ENCODE peak calls at places on chromosomes 2 and 18, in four cellular contexts. G is GM12878, Y is GM12891, F is K562. Q is an unnamed sample.

GRCh38 chr18:64234336-64234735 is 85.4 kb upstream of the LINC00305 start:
- DNase-seq in F (no peak), Y (no peak), G (no peak), Q (no peak)

GRCh38 chr2:175373001-175373727 is 191.7 kb upstream of the ATP5MC3 start:
- DNase-seq in G (no peak), Y (no peak), F (no peak), Q (peak)

GRCh38 chr18:6569813-6570212 is 155.1 kb upstream of the L3MBTL4 start:
- DNase-seq in G (no peak), F (no peak), Y (no peak), Q (no peak)

GRCh38 chr2:143501245-143501644 is 372.0 kb downstream of the ARHGAP15 start:
- DNase-seq in G (no peak), F (no peak), Y (no peak), Q (no peak)

GRCh38 chr2:205769494-205769848 is 87.2 kb downstream of the NRP2 start:
- DNase-seq in Y (no peak), G (no peak), F (no peak), Q (no peak)

GRCh38 chr2:149860276-149860921 is 272.8 kb upstream of the MMADHC start:
- DNase-seq in F (no peak), Y (no peak), G (no peak), Q (no peak)

GRCh38 chr18:23502516-23503037 is 734 bp upstream of the RMC1 start:
- DNase-seq in Y (no peak), F (no peak), G (no peak), Q (no peak)

GRCh38 chr2:217911283-217911965 is 91.4 kb downstream of the TNS1 start:
- DNase-seq in F (no peak), Y (no peak), G (no peak), Q (no peak)

GRCh38 chr2:143728498-143728897 is 599.3 kb downstream of the ARHGAP15 start:
- DNase-seq in F (no peak), Y (no peak), G (no peak), Q (no peak)

GRCh38 chr2:99863236-99863913 is 279.0 kb downstream of the AFF3 start:
- DNase-seq in Y (no peak), F (no peak), G (no peak), Q (no peak)

GRCh38 chr18:52715961-52716360 is 376.0 kb downstream of the DCC start:
- DNase-seq in F (no peak), G (no peak), Y (no peak), Q (no peak)

GRCh38 chr2:45483997-45484396 is 127.1 kb downstream of the SRBD1 start:
- DNase-seq in Y (no peak), F (no peak), G (no peak), Q (no peak)

GRCh38 chr2:197515277-197515797 is 529 bp upstream of the MOB4 start:
- DNase-seq in Y (no peak), G (no peak), F (no peak), Q (no peak)

GRCh38 chr2:168686485-168687191 is 115.8 kb upstream of the NOSTRIN start:
- DNase-seq in G (no peak), F (no peak), Y (no peak), Q (no peak)

GRCh38 chr2:42086500-42086953 is 38.7 kb downstream of the PKDCC start:
- DNase-seq in F (peak), G (no peak), Y (peak), Q (peak)

GRCh38 chr2:31334311-31335026 is 80.1 kb downstream of the XDH start:
- DNase-seq in G (no peak), F (no peak), Y (no peak), Q (no peak)

GRCh38 chr18:23307567-23308295 is 145.4 kb upstream of the RIOK3 start:
- DNase-seq in F (no peak), Y (peak), G (peak), Q (no peak)

GRCh38 chr18:35497006-35497333 is 790 bp downstream of the INO80C start:
- DNase-seq in Y (no peak), G (no peak), F (peak), Q (no peak)

GRCh38 chr2:178241852-178242551 is 47.7 kb downstream of the OSBPL6 start:
- DNase-seq in F (peak), G (no peak), Y (no peak), Q (no peak)

GRCh38 chr2:210003394-210003793 is 956 bp downstream of the RPE start:
- DNase-seq in G (no peak), Y (no peak), F (no peak), Q (no peak)

GRCh38 chr2:201854221-201854801 is 48.0 kb downstream of the CDK15 start:
- DNase-seq in G (no peak), F (no peak), Y (no peak), Q (no peak)

GRCh38 chr18:25247725-25248124 is 104.2 kb downstream of the ZNF521 start:
- DNase-seq in Y (no peak), F (no peak), G (no peak), Q (no peak)

GRCh38 chr18:50218432-50219197 is 23.7 kb upstream of the MYO5B start:
- DNase-seq in F (no peak), Y (no peak), G (peak), Q (no peak)

GRCh38 chr2:128374711-128375413 is 56.2 kb upstream of the HS6ST1 start:
- DNase-seq in F (no peak), G (no peak), Y (no peak), Q (no peak)

GRCh38 chr18:45702871-45703270 is 21.1 kb upstream of the SLC14A1 start:
- DNase-seq in F (no peak), Y (no peak), G (no peak), Q (no peak)

GRCh38 chr2:144596074-144596871 is 76.4 kb upstream of the ZEB2 start:
- DNase-seq in Y (no peak), G (no peak), F (no peak), Q (no peak)

GRCh38 chr2:68340631-68341329 is 21.0 kb upstream of the CNRIP1 start:
- DNase-seq in G (no peak), Y (no peak), F (no peak), Q (no peak)

GRCh38 chr2:217515615-217516309 is 487.0 kb downstream of the TNS1 start:
- DNase-seq in Y (no peak), F (no peak), G (no peak), Q (no peak)

GRCh38 chr2:42493885-42494433 is at the start of gene KCNG3:
- DNase-seq in F (peak), Y (peak), G (no peak), Q (peak)

GRCh38 chr18:9742588-9743131 is 34.6 kb downstream of the RAB31 start:
- DNase-seq in F (no peak), Y (no peak), G (no peak), Q (no peak)

GRCh38 chr2:38523728-38524437 is 78.8 kb downstream of the HNRNPLL start:
- DNase-seq in Y (no peak), G (no peak), F (peak), Q (no peak)

GRCh38 chr2:195663007-195663406 is 6.0 kb downstream of the SLC39A10 start:
- DNase-seq in F (no peak), Y (no peak), G (no peak), Q (no peak)

GRCh38 chr2:164722604-164723338 is 101.5 kb upstream of the GRB14 start:
- DNase-seq in G (no peak), Y (no peak), F (no peak), Q (no peak)

GRCh38 chr2:98569915-98570314 is 38.4 kb downstream of the COA5 start:
- DNase-seq in G (no peak), F (no peak), Y (no peak), Q (no peak)

GRCh38 chr2:177078843-177079242 is 133.8 kb upstream of the HNRNPA3 start:
- DNase-seq in G (no peak), Y (no peak), F (no peak), Q (no peak)

GRCh38 chr2:39033980-39034379 is 86.9 kb downstream of the SOS1 start:
- DNase-seq in F (no peak), Y (no peak), G (no peak), Q (no peak)

GRCh38 chr2:39881494-39881893 is 102.4 kb upstream of the THUMPD2 start:
- DNase-seq in G (no peak), F (no peak), Y (no peak), Q (no peak)

GRCh38 chr2:37376421-37377186 is 32.2 kb downstream of the QPCT start:
- DNase-seq in Y (no peak), G (peak), F (no peak), Q (no peak)

GRCh38 chr2:160914217-160914616 is 246.0 kb upstream of the TANK start:
- DNase-seq in F (no peak), G (no peak), Y (no peak), Q (no peak)

GRCh38 chr18:78729099-78729467 is 250.5 kb upstream of the SALL3 start:
- DNase-seq in F (no peak), G (no peak), Y (no peak), Q (no peak)
- TF ChIP-seq SPI1 in F (no peak), G (no peak), Y (no peak), Q (no peak)

DNA sequence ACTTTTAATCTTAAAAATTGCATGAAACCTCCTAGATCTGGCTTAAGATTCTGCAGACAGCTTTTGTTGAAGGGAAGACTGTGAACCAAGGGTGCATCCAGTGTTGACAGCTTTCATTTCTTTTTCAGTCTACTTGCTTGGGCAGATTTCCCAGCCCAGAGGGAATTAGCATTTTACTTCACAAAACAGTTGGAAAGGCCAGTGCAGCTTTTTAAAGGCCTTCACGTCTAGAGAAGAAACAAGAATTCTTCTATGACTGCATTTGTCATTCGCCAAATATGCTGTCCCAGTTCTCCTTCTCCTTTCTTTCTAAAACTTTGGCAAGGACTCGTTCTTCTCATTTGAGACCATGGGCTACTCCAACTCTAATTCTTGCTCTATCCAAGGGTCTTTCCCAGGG is 17.4 kb downstream of the NTSR2 start:
- DNase-seq in G (no peak), F (no peak), Y (no peak), Q (no peak)
- TF ChIP-seq SPI1 in G (no peak), F (no peak), Y (no peak), Q (no peak)

GRCh38 chr2:23456881-23457760 is 72.1 kb downstream of the KLHL29 start:
- DNase-seq in F (no peak), G (no peak), Y (no peak), Q (no peak)

GRCh38 chr2:23460983-23461382 is 76.0 kb downstream of the KLHL29 start:
- DNase-seq in F (no peak), Y (no peak), G (no peak), Q (no peak)

GRCh38 chr2:23457990-23458689 is 73.2 kb downstream of the KLHL29 start:
- DNase-seq in Y (no peak), G (no peak), F (no peak), Q (peak)

GRCh38 chr2:23459032-23459431 is 74.1 kb downstream of the KLHL29 start:
- DNase-seq in Y (no peak), F (no peak), G (no peak), Q (no peak)

DNA sequence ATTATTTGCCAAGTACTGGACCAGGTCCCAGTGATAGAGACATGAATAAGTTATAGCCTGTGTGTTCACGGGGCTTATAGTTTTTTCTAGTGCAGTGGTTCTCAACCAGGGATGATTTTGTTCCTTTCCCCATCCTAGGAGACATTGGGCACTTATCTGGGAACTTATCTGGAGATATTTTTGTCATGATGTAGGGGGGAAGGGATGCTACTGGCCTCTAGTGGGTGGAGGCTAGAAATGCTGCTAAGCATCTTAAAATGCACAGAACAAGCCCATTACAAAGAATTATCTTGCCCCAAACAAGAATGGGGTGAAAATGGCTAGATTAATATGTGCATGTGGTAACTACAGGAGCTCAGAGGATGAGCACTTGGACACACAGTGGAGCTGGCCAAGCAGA is 75.2 kb downstream of the KLHL29 start:
- DNase-seq in F (no peak), G (no peak), Y (no peak), Q (no peak)
- TF ChIP-seq SPI1 in F (no peak), G (no peak), Y (no peak), Q (no peak)

DNA sequence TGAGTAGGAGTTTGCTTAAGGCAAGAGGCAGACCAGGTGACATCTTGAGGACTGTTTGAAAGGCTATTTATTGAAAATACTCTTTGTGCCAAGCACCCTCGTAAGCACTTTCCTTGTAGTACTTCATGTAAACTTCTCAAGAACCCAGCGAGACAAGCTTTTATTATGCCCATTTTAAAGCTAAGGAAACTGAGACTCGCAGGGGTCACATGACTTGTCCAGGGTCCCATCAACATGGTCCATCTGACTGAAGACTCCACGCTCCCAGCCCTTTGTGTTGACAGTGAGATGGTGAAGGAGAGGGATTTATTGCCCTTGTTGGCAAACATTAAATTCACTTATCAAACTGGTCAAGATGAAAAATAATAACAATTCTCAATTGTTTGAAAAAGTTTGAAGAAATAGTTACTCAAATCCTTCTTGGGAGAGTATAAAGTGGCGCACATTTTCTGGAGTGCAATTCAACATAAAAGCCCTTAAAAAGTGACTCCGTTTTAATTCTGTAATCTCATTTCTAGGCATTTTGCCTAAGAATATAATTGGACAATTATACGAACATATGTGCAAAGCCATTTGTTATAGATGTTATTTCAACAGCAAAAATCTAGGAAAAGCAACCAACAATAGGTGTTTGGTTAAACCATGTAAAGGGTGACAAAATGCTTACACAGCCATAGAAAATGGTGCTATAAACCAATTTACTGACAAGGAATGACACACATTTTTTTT is 270.5 kb upstream of the NCKAP5 start:
- DNase-seq in F (no peak), Y (no peak), G (no peak), Q (no peak)
- TF ChIP-seq SPI1 in F (no peak), Y (no peak), G (no peak), Q (no peak)

GRCh38 chr2:163610817-163611556 is 124.8 kb downstream of the FIGN start:
- DNase-seq in Y (no peak), F (no peak), G (no peak), Q (no peak)
- TF ChIP-seq SPI1 in Y (no peak), F (no peak), G (no peak), Q (no peak)

GRCh38 chr2:30180230-30180629 is 33.4 kb downstream of the YPEL5 start:
- DNase-seq in G (no peak), Y (no peak), F (no peak), Q (no peak)

GRCh38 chr2:30181176-30181575 is 34.4 kb downstream of the YPEL5 start:
- DNase-seq in F (no peak), Y (no peak), G (no peak), Q (no peak)

GRCh38 chr2:30177440-30177839 is 30.6 kb downstream of the YPEL5 start:
- DNase-seq in F (no peak), G (no peak), Y (no peak), Q (no peak)

GRCh38 chr2:30177861-30178465 is 31.2 kb downstream of the YPEL5 start:
- DNase-seq in Y (no peak), F (no peak), G (no peak), Q (no peak)

DNA sequence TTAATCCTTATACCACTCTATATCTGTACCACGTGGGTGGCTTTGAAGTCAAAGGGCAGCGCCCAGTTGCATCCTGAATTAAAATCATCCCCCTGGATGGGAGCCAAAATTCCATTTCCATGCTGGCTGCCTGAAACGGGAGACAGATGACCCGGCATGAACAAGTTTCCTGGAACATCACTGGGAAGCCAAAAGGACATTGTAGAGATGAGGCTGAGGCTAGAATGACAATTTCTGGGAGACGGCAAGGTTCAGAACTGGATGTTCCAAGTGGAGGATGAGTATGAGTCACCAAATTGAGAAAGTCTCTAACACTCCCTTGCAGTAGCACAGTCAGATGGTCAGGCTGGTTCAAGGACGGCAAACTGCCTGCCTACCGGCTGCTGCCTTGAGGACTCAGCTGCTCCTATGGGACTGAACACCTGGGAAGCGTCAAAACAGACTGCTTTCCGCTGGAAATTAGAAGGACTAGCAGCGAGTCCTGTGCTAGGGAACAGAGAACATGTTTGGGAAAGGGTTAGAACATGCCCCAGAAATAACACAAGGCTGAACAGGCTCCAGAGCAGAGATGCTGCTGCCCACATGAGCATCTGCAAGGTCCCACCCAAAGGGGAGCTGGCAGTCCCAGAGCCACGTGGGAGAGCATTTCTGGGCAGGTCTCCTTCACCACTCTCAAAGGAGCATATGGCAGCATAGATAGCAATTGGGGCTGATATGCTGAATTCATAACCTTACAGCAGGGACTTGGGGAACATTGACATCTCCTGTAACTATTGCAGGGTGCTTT is 32.0 kb downstream of the YPEL5 start:
- DNase-seq in Y (no peak), F (peak), G (no peak), Q (no peak)
- TF ChIP-seq SPI1 in Y (no peak), F (no peak), G (no peak), Q (no peak)

Q was measured in HL-60.